ENCODE peak calls at places on chromosomes 1 and 21, in eight cellular contexts. P is adrenal gland; I is CD8-positive, alpha-beta T cell; U is PC-3; R is body of pancreas; Z is astrocyte; D is AG04450; Q is cardiac muscle cell. C is an unnamed sample. For H3K9me3, the result is how much of the 10 kb centered on the place peaks cover.

GRCh38 chr1:222815367-222815765 is 527 bp downstream of the DISP1 start:
- DNase-seq in P (peak), I (peak), U (peak), R (no peak), Z (peak), D (no peak), Q (peak), C (peak)

GRCh38 chr1:24199291-24199900 is 12.3 kb upstream of the IFNLR1 start:
- DNase-seq in P (peak), I (peak), U (peak), R (peak), Z (peak), D (peak), Q (peak), C (peak)

GRCh38 chr1:29490204-29490934 is 254.0 kb downstream of the PTPRU start:
- DNase-seq in P (no peak), I (no peak), U (no peak), R (no peak), Z (no peak), D (no peak), Q (no peak), C (no peak)

GRCh38 chr1:52637946-52638345 is 5.0 kb downstream of the SHISAL2A start:
- DNase-seq in P (no peak), I (no peak), U (no peak), R (no peak), Z (no peak), D (no peak), Q (no peak), C (no peak)

GRCh38 chr21:15455819-15456462 is 273.8 kb upstream of the USP25 start:
- DNase-seq in P (no peak), I (no peak), U (no peak), R (no peak), Z (no peak), D (no peak), Q (no peak), C (peak)

GRCh38 chr1:239337776-239338435 is 48.5 kb upstream of the CHRM3 start:
- DNase-seq in P (no peak), I (no peak), U (no peak), R (no peak), Z (no peak), D (no peak), Q (no peak), C (peak)

GRCh38 chr1:197984273-197984672 is 67.1 kb downstream of the LHX9 start:
- DNase-seq in P (no peak), I (no peak), U (peak), R (no peak), Z (peak), D (no peak), Q (peak), C (no peak)

GRCh38 chr1:184330884-184331283 is 55.9 kb upstream of the C1orf21 start:
- DNase-seq in P (no peak), I (no peak), U (no peak), R (no peak), Z (no peak), D (no peak), Q (no peak), C (no peak)

GRCh38 chr1:18178125-18178524 is 70.5 kb downstream of the IGSF21 start:
- DNase-seq in P (no peak), I (no peak), U (no peak), R (no peak), Z (no peak), D (no peak), Q (no peak), C (no peak)

GRCh38 chr1:234861761-234862160 is 251.8 kb upstream of the IRF2BP2 start:
- DNase-seq in P (no peak), I (no peak), U (peak), R (no peak), Z (no peak), D (no peak), Q (no peak), C (no peak)

GRCh38 chr1:3520419-3521378 is 66.2 kb downstream of the ARHGEF16 start:
- DNase-seq in P (no peak), I (no peak), U (no peak), R (no peak), Z (no peak), D (no peak), Q (no peak), C (no peak)

GRCh38 chr1:56206391-56206790 is 373.0 kb downstream of the PLPP3 start:
- DNase-seq in P (no peak), I (no peak), U (no peak), R (no peak), Z (no peak), D (no peak), Q (no peak), C (no peak)

GRCh38 chr1:153355445-153356071 is 2.1 kb upstream of the S100A9 start:
- DNase-seq in P (peak), I (no peak), U (peak), R (peak), Z (peak), D (no peak), Q (peak), C (peak)

GRCh38 chr1:109248797-109249629 is at the start of gene CELSR2:
- DNase-seq in P (peak), I (peak), U (peak), R (peak), Z (no peak), D (no peak), Q (peak), C (peak)

GRCh38 chr1:150578278-150579109 is 916 bp downstream of the MCL1 start:
- DNase-seq in P (peak), I (no peak), U (peak), R (peak), Z (peak), D (peak), Q (peak), C (no peak)

GRCh38 chr1:111990026-111990877 is 784 bp upstream of the KCND3 start:
- DNase-seq in P (peak), I (no peak), U (no peak), R (peak), Z (no peak), D (no peak), Q (no peak), C (peak)

GRCh38 chr1:197224160-197224559 is 43.9 kb upstream of the CRB1 start:
- DNase-seq in P (no peak), I (no peak), U (peak), R (no peak), Z (no peak), D (no peak), Q (no peak), C (no peak)

GRCh38 chr1:151511636-151512215 is 539 bp downstream of the CGN start:
- DNase-seq in P (peak), I (no peak), U (peak), R (peak), Z (no peak), D (no peak), Q (no peak), C (peak)

DNA sequence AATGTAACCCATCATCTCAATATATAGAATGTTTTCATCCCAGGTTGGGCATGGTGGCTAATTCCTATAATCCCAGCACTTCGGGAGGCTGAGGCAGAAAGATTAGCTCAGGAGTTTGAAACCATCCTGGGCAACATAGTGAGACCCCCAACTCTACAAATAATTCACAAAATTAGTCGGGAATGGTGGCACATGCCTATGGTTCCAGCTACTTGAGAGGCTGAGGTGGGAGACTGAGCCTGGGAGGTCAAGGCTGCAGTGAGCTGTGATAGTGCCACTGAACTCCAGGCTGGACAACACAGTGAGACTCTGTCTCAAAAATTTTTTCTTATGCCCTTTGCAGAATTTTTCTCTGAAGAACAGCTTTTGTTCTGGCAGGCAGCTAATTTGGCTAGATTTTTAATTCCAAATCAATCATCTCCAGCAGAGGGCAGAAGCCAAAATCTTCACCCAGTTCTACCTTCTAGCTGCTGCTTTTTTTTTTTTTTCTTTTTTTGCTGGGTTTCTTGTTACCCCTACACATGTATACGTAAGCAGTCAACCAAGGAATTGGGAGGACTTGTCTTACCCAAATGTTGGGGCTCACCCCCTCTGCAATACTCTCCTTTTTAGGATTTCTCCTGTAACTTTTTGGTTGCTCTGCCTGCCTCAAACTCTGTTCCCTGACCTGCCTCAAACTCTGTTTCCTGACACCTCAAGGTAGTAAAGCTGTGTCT is 2.7 kb upstream of the RAD54L start:
- DNase-seq in P (no peak), I (no peak), U (peak), R (no peak), Z (no peak), D (no peak), Q (peak), C (no peak)
- TF ChIP-seq CTCF in P (no peak), I (peak), U (peak), R (peak), Z (peak), D (peak), Q (peak), C (no peak)

GRCh38 chr1:54347955-54348699 is 58.1 kb downstream of the SSBP3 start:
- DNase-seq in P (no peak), I (no peak), U (no peak), R (peak), Z (no peak), D (no peak), Q (no peak), C (peak)
- H3K9me3 ChIP-seq in P (under half), I (under half), U (under half), R (under half), Z (under half), D (under half), Q (under half), C (under half)

DNA sequence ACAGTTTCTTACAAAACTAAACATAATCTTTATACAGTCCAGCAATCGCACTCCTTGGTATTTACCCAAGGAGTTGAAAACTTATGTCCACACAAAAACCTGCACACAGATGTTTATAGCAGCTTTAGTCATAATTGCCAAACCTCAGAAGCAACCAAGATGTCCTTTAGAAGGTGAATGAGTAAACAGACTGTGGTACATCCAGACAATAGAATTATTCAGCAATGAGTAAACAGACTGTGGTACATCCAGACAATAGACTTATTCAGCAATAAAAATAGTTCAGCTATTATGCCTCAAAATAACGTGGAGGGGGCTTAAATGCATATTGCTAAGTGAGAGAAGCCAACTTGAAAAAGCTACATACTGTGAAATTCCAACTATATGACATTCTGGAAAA is 87.0 kb upstream of the GALNT2 start:
- DNase-seq in P (no peak), I (no peak), U (peak), R (no peak), Z (peak), D (no peak), Q (peak), C (no peak)
- TF ChIP-seq CTCF in P (no peak), I (no peak), U (no peak), R (no peak), Z (no peak), D (no peak), Q (no peak), C (no peak)

GRCh38 chr1:247269075-247269580 is 13.3 kb downstream of the VN1R5 start:
- DNase-seq in P (no peak), I (no peak), U (no peak), R (no peak), Z (no peak), D (no peak), Q (no peak), C (no peak)
- H3K9me3 ChIP-seq in P (under half), I (under half), U (under half), R (under half), Z (under half), D (under half), Q (under half), C (under half)